ENCODE peak calls at places on chromosomes 7 and 10, in eight cellular contexts. R is anterior cingulate cortex; P is left colon; O is amniotic stem cell; K is activated naive CD4-positive, alpha-beta T cell treated with Interleukin-2 at 50 U/mL for 16 hours; Q is NCI-H1417; L is T-helper 1 cell; C is cardiac muscle cell. M is an unnamed sample.

GRCh38 chr7:90624128-90624980 is 28.2 kb downstream of the CDK14 start:
- DNase-seq in R (no peak), P (no peak), O (no peak), K (no peak), Q (no peak), L (no peak), C (no peak), M (no peak)

GRCh38 chr7:4626318-4626845 is 55.7 kb upstream of the FOXK1 start:
- DNase-seq in R (no peak), P (no peak), O (no peak), K (no peak), Q (no peak), L (no peak), C (no peak), M (no peak)

GRCh38 chr10:117934477-117934876 is 112.3 kb downstream of the RAB11FIP2 start:
- DNase-seq in R (no peak), P (no peak), O (no peak), K (no peak), Q (peak), L (no peak), C (no peak), M (no peak)

GRCh38 chr7:114944742-114945625 is 23.1 kb downstream of the MDFIC start:
- DNase-seq in R (no peak), P (peak), O (peak), K (no peak), Q (no peak), L (no peak), C (no peak), M (no peak)

GRCh38 chr10:16439294-16439693 is 2.5 kb downstream of the PTER start:
- DNase-seq in R (no peak), P (no peak), O (no peak), K (no peak), Q (no peak), L (peak), C (no peak), M (no peak)

GRCh38 chr7:74372060-74372408 is 81.7 kb upstream of the GTF2IRD1 start:
- DNase-seq in R (peak), P (no peak), O (no peak), K (no peak), Q (no peak), L (no peak), C (no peak), M (no peak)

GRCh38 chr10:87705339-87705738 is 45.7 kb downstream of the PAPSS2 start:
- DNase-seq in R (no peak), P (no peak), O (peak), K (no peak), Q (no peak), L (no peak), C (no peak), M (no peak)

GRCh38 chr10:30902621-30903396 is 128.9 kb downstream of the ZNF438 start:
- DNase-seq in R (peak), P (no peak), O (no peak), K (no peak), Q (no peak), L (no peak), C (no peak), M (no peak)

GRCh38 chr10:74824184-74825032 is 2.0 kb upstream of the KAT6B start:
- DNase-seq in R (no peak), P (peak), O (no peak), K (peak), Q (peak), L (peak), C (peak), M (peak)

GRCh38 chr7:140680886-140681285 is 8.1 kb downstream of the ADCK2 start:
- DNase-seq in R (no peak), P (no peak), O (no peak), K (no peak), Q (no peak), L (no peak), C (no peak), M (no peak)

GRCh38 chr10:58531084-58531695 is 18.5 kb downstream of the BICC1 start:
- DNase-seq in R (no peak), P (peak), O (peak), K (peak), Q (peak), L (peak), C (peak), M (peak)

GRCh38 chr7:134422646-134423045 is 36.3 kb downstream of the AKR1B1 start:
- DNase-seq in R (no peak), P (no peak), O (no peak), K (no peak), Q (no peak), L (no peak), C (no peak), M (no peak)

GRCh38 chr10:90560331-90560730 is 297.5 kb downstream of the HTR7 start:
- DNase-seq in R (no peak), P (no peak), O (no peak), K (no peak), Q (no peak), L (no peak), C (no peak), M (no peak)

GRCh38 chr7:88020953-88021650 is 87.1 kb downstream of the ADAM22 start:
- DNase-seq in R (no peak), P (no peak), O (no peak), K (no peak), Q (no peak), L (no peak), C (no peak), M (no peak)

GRCh38 chr7:30932562-30932961 is 20.9 kb downstream of the AQP1 start:
- DNase-seq in R (no peak), P (no peak), O (no peak), K (no peak), Q (no peak), L (no peak), C (no peak), M (no peak)

GRCh38 chr10:102230264-102230860 is 4.3 kb downstream of the ELOVL3 start:
- DNase-seq in R (no peak), P (peak), O (no peak), K (peak), Q (peak), L (peak), C (peak), M (peak)

GRCh38 chr10:30037620-30038336 is 21.6 kb downstream of the JCAD start:
- DNase-seq in R (no peak), P (no peak), O (no peak), K (no peak), Q (no peak), L (no peak), C (peak), M (no peak)

GRCh38 chr10:47287805-47288204 is 12.2 kb upstream of the GDF10 start:
- DNase-seq in R (no peak), P (no peak), O (no peak), K (no peak), Q (no peak), L (no peak), C (no peak), M (no peak)

GRCh38 chr7:36730046-36730445 is 5.8 kb upstream of the AOAH start:
- DNase-seq in R (no peak), P (no peak), O (no peak), K (no peak), Q (no peak), L (no peak), C (no peak), M (no peak)

GRCh38 chr10:28714401-28715053 is 37.2 kb downstream of the BAMBI start:
- DNase-seq in R (no peak), P (no peak), O (no peak), K (no peak), Q (no peak), L (no peak), C (no peak), M (no peak)

GRCh38 chr7:92404170-92404614 is 43.1 kb upstream of the GATAD1 start:
- DNase-seq in R (no peak), P (no peak), O (no peak), K (peak), Q (peak), L (peak), C (no peak), M (no peak)

M was measured in germinal center.